ENCODE peak calls at places on chromosome 1, in eight cellular contexts. L is type B pancreatic cell, F is endothelial cell, T is esophagus squamous epithelium, V is astrocyte of the spinal cord, H is left ventricle myocardium inferior, S is A549, G is stomach. M is an unnamed sample.

GRCh38 chr1:19814681-19815503 is at the start of gene RNF186:
- DNase-seq in G (peak), S (no peak), T (no peak), V (no peak), F (no peak), H (no peak), L (no peak), M (no peak)

GRCh38 chr1:193649587-193649986 is 463.2 kb upstream of the B3GALT2 start:
- DNase-seq in F (no peak), T (no peak), V (no peak), S (no peak), L (no peak), G (no peak), H (no peak), M (no peak)

GRCh38 chr1:20165522-20165951 is 20.4 kb upstream of the UBXN10 start:
- DNase-seq in L (no peak), G (no peak), V (no peak), S (peak), H (no peak), T (no peak), F (no peak), M (peak)

GRCh38 chr1:189429610-189430009 is 1048.1 kb downstream of the BRINP3 start:
- DNase-seq in H (no peak), V (peak), L (no peak), S (peak), F (peak), G (no peak), T (no peak), M (peak)

GRCh38 chr1:74731399-74732052 is 1.3 kb downstream of the CRYZ start:
- DNase-seq in F (no peak), T (no peak), H (no peak), G (peak), S (peak), V (no peak), L (no peak), M (peak)

GRCh38 chr1:2537785-2538115 is 7.7 kb upstream of the HES5 start:
- DNase-seq in V (no peak), L (no peak), T (no peak), S (no peak), G (no peak), H (no peak), F (no peak), M (no peak)

GRCh38 chr1:117128323-117129079 is 7.0 kb upstream of the TRIM45 start:
- DNase-seq in T (no peak), H (no peak), F (no peak), S (peak), G (no peak), V (peak), L (no peak), M (peak)

GRCh38 chr1:42209516-42210370 is 45.2 kb upstream of the GUCA2A start:
- DNase-seq in F (no peak), V (no peak), H (no peak), T (no peak), G (no peak), L (no peak), S (no peak), M (no peak)

GRCh38 chr1:225888898-225889690 is at the start of gene LEFTY1:
- DNase-seq in T (no peak), V (no peak), L (no peak), F (no peak), G (no peak), H (no peak), S (no peak), M (no peak)

GRCh38 chr1:43549921-43550597 is 19.4 kb downstream of the PTPRF start:
- DNase-seq in T (no peak), S (no peak), H (peak), L (peak), F (peak), V (no peak), G (peak), M (peak)

GRCh38 chr1:234745844-234746797 is 136.1 kb upstream of the IRF2BP2 start:
- DNase-seq in F (no peak), H (no peak), S (no peak), V (peak), T (no peak), G (no peak), L (no peak), M (no peak)

GRCh38 chr1:235588916-235589515 is 60.6 kb downstream of the GNG4 start:
- DNase-seq in F (no peak), S (peak), V (peak), L (no peak), G (no peak), H (no peak), T (no peak), M (no peak)

GRCh38 chr1:42926870-42927242 is 31.8 kb downstream of the SLC2A1 start:
- DNase-seq in T (no peak), S (no peak), L (no peak), V (no peak), F (no peak), H (no peak), G (no peak), M (no peak)

GRCh38 chr1:30523055-30524020 is 200.0 kb downstream of the MATN1 start:
- DNase-seq in L (peak), S (peak), G (peak), V (peak), T (no peak), F (no peak), H (peak), M (no peak)

GRCh38 chr1:3248416-3249141 is 179.6 kb downstream of the PRDM16 start:
- DNase-seq in G (no peak), V (no peak), T (no peak), L (no peak), S (no peak), H (no peak), F (peak), M (no peak)

GRCh38 chr1:55600243-55600642 is 385.1 kb upstream of the USP24 start:
- DNase-seq in L (no peak), F (no peak), V (no peak), G (no peak), H (no peak), S (no peak), T (no peak), M (no peak)

GRCh38 chr1:89831462-89832113 is 10.8 kb downstream of the LRRC8D start:
- DNase-seq in H (no peak), S (no peak), G (no peak), V (no peak), L (no peak), T (no peak), F (no peak), M (no peak)

GRCh38 chr1:145826030-145826429 is 2.0 kb downstream of the POLR3C start:
- DNase-seq in H (no peak), V (no peak), G (no peak), T (no peak), S (no peak), F (no peak), L (no peak), M (no peak)

GRCh38 chr1:231387770-231388669 is 34.1 kb downstream of the EGLN1 start:
- DNase-seq in V (no peak), G (no peak), L (no peak), T (no peak), H (no peak), S (no peak), F (no peak), M (no peak)

GRCh38 chr1:203527013-203527412 is 33.1 kb downstream of the OPTC start:
- DNase-seq in S (no peak), T (no peak), V (no peak), F (no peak), H (no peak), L (no peak), G (no peak), M (no peak)

GRCh38 chr1:102872097-102872496 is 236.2 kb downstream of the COL11A1 start:
- DNase-seq in G (no peak), H (no peak), L (no peak), V (no peak), F (no peak), S (no peak), T (no peak), M (no peak)
- TF ChIP-seq CTCF in G (no peak), H (no peak), L (no peak), V (no peak), F (no peak), S (no peak), T (no peak), M (peak)

GRCh38 chr1:228375578-228376261 is 30.9 kb downstream of the TRIM11 start:
- DNase-seq in S (no peak), G (no peak), H (peak), L (no peak), V (no peak), F (no peak), T (no peak), M (no peak)
- TF ChIP-seq CTCF in S (no peak), G (no peak), H (no peak), L (no peak), V (no peak), F (no peak), T (no peak), M (no peak)

DNA sequence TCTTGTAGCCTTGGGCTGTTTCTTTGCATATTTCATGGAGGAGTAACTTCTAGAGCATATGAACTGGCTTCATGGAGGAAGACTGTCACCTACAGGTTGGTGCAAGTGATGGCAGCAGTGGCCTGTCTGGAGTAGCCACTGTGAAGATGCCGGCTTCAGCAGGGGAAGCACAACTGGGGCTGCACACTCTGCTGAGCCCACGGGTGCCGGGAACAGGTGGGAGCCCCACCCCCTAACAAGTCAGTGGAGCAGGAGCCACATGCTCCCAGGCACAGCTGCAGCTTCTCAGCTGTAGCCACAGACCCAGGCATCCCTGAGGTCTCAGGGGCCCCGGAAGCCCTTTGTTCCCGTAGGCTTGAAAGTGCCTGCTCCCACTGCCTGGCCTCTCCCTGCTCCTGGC is 43.2 kb upstream of the C1orf185 start:
- DNase-seq in F (no peak), S (peak), G (no peak), T (no peak), V (no peak), H (no peak), L (no peak), M (peak)
- TF ChIP-seq CTCF in F (no peak), S (no peak), G (no peak), T (peak), V (peak), H (no peak), L (peak), M (peak)

DNA sequence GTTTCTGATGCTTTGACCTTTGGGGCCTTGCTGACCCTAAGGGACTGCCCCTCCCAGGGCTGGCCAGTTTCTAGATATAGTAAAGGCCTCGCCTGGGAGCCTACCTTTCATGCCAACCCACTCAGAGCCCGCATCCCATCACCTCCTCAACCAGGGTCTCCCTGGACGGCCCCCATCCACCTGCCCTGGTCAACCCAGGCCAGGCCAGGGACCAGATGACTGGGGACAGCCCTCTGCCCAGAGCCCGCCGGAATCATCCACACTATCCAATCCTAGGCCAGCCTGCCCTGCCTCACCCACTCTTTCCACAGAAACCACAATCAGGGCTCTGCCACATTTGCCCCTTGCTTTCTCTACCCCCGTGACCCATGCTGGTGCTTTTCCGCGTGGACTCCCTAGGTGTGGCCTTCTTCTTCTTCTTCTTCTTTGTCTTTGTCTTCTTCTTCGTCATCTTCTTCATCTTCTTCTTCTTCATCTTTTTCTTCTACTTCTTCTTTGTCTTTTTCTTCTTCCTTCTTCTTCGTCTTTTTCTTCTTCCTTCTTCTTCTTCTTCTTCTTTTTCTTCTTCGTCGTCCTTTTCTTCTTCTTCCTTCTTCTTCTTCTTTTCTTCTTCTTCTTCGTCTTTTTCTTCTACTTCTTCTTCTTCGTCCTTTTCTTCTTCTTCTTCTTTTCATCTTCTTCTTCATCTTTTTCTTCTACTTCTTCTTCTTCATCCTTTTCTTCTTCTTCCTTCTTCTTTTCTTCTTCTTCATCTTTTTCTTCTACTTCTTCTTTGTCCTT is 11.5 kb upstream of the H6PD start:
- DNase-seq in L (no peak), F (no peak), S (no peak), V (no peak), G (no peak), H (no peak), T (no peak), M (no peak)
- TF ChIP-seq CTCF in L (no peak), F (no peak), S (no peak), V (no peak), G (no peak), H (no peak), T (no peak), M (no peak)

GRCh38 chr1:88649932-88650331 is 34.1 kb upstream of the PKN2 start:
- DNase-seq in G (no peak), H (no peak), V (no peak), T (no peak), F (no peak), L (no peak), S (no peak), M (no peak)

GRCh38 chr1:88650676-88651418 is 33.2 kb upstream of the PKN2 start:
- DNase-seq in V (no peak), H (no peak), S (no peak), F (no peak), L (no peak), T (no peak), G (no peak), M (no peak)

GRCh38 chr1:88648706-88649105 is 35.4 kb upstream of the PKN2 start:
- DNase-seq in F (no peak), G (no peak), L (no peak), S (no peak), V (no peak), H (no peak), T (no peak), M (no peak)

GRCh38 chr1:88646852-88647645 is 37.0 kb upstream of the PKN2 start:
- DNase-seq in T (no peak), V (no peak), L (no peak), F (no peak), G (no peak), H (no peak), S (peak), M (peak)

DNA sequence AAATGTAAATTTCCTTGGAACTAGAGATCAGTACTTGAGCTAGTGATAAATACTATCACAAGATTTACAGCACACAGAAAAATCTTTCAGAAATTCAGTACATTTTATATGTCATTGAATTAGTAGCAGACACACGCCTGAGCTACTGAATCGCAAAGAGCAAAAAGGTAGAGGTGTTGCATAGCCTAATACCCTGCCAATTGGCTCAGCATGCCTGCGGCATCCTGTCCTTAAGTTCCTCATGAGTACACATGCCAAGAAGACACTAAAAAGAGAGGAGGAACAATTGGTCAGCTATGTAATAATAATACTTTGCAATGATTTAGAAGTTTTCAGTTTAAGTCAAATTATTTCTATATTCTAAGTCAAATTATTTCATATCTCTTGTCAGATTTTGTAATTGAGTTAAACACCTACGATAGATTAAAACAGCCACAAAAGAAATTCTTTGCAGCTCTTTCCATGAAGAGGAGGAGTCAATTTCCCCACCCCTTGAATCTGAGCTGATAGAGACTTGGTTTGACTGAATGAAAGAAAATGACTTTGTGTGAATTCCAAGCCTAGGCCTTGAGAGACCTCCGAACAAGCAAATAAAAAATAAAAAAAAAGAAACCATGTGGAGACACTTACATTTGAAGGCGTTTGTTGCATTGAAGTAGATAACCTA is 36.2 kb upstream of the PKN2 start:
- DNase-seq in H (no peak), V (no peak), G (no peak), L (no peak), S (no peak), T (no peak), F (no peak), M (no peak)
- TF ChIP-seq CTCF in H (no peak), V (no peak), G (no peak), L (no peak), S (no peak), T (no peak), F (no peak), M (no peak)

DNA sequence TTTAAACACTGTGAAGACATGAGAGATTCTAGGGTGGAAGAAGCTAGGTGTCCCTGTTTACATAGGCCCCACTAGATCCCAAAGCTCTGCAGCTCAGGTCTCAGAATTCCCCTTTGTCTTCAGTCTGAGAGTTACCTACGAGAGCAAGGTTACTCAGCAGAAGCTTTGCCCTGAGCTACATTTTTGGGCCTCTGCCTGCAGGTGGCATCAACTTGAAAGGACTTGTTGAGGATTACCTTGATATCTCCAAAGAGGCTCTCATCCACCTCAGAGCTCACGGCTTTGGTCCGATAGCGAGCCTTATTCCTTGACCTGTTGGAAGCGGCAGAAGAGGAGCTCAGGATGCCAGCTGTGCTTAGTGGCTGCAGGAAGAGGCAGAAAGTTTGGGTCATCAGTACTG is 7.0 kb downstream of the CFAP45 start:
- DNase-seq in V (no peak), S (peak), F (no peak), L (no peak), G (no peak), T (no peak), H (no peak), M (no peak)
- TF ChIP-seq CTCF in V (no peak), S (peak), F (no peak), L (no peak), G (no peak), T (peak), H (no peak), M (peak)

DNA sequence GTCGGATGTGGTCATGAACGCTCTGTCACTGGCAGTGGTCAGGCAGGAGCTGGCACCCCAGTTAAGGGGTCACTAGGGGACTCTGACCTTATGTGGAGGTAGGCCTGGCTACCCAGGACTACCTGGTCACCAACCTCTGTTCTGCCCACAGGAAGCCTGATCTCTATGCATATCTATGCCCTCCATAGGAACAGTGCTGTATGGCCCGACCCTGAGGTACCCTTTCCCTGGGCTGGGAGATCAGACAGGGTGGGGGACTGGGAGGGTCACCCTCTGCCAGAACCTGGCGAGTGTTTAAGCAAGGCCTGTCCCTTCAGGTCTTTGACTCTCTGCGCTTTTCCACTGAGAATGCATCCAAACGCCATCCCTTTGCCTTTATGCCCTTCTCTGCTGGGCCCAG is 19.0 kb downstream of the CYP4B1 start:
- DNase-seq in F (no peak), V (no peak), L (no peak), G (no peak), H (no peak), S (no peak), T (no peak), M (no peak)
- TF ChIP-seq CTCF in F (no peak), V (no peak), L (no peak), G (no peak), H (no peak), S (no peak), T (no peak), M (no peak)

GRCh38 chr1:100222428-100222827 is 27.2 kb downstream of the DBT start:
- DNase-seq in G (no peak), T (no peak), L (no peak), H (no peak), F (no peak), S (no peak), V (no peak), M (no peak)
- TF ChIP-seq CTCF in G (no peak), T (no peak), L (no peak), H (no peak), F (no peak), S (no peak), V (no peak), M (no peak)